ENCODE peak calls at places on chromosomes 5 and 9, in six cellular contexts. U, E, O, L, B and W are unnamed samples.
A peak's percentile ranks its signal among the peaks of the same experiment; 100 is the strongest.

GRCh38 chr5:153504726-153505125 is 14.3 kb downstream of the GRIA1 start:
- DNase-seq in U (no peak), E (no peak), O (no peak), L (no peak), B (no peak), W (no peak)

GRCh38 chr5:156475182-156475830 is 148.3 kb downstream of the SGCD start:
- DNase-seq in U (no peak), E (no peak), O (no peak), L (no peak), B (no peak), W (no peak)

GRCh38 chr9:3746296-3747275 is 220.8 kb upstream of the RFX3 start:
- DNase-seq in U (no peak), E (no peak), O (no peak), L (peak; percentile 91), B (no peak), W (no peak)

GRCh38 chr5:9905661-9906060 is 275.5 kb upstream of the TAS2R1 start:
- DNase-seq in U (no peak), E (no peak), O (no peak), L (no peak), B (no peak), W (no peak)

GRCh38 chr5:124103671-124104070 is 591.7 kb downstream of the CSNK1G3 start:
- DNase-seq in U (no peak), E (no peak), O (no peak), L (peak; percentile 84), B (no peak), W (no peak)

GRCh38 chr5:136200130-136200529 is 7.2 kb upstream of the SMIM32 start:
- DNase-seq in U (no peak), E (no peak), O (no peak), L (no peak), B (no peak), W (no peak)

GRCh38 chr5:133930061-133930823 is 38.2 kb downstream of the C5orf15 start:
- DNase-seq in U (no peak), E (no peak), O (no peak), L (no peak), B (no peak), W (no peak)

GRCh38 chr5:13831236-13831810 is 113.2 kb downstream of the DNAH5 start:
- DNase-seq in U (no peak), E (no peak), O (no peak), L (peak; percentile 72), B (no peak), W (no peak)

GRCh38 chr5:67243944-67244343 is 47.3 kb upstream of the CD180 start:
- DNase-seq in U (no peak), E (no peak), O (no peak), L (no peak), B (no peak), W (no peak)

GRCh38 chr5:67245259-67245846 is 48.8 kb upstream of the CD180 start:
- DNase-seq in U (no peak), E (no peak), O (no peak), L (no peak), B (no peak), W (no peak)

GRCh38 chr5:67243349-67243748 is 46.8 kb upstream of the CD180 start:
- DNase-seq in U (no peak), E (no peak), O (no peak), L (no peak), B (no peak), W (no peak)

GRCh38 chr5:67246108-67246507 is 49.5 kb upstream of the CD180 start:
- DNase-seq in U (no peak), E (no peak), O (no peak), L (peak; percentile 70), B (no peak), W (no peak)

DNA sequence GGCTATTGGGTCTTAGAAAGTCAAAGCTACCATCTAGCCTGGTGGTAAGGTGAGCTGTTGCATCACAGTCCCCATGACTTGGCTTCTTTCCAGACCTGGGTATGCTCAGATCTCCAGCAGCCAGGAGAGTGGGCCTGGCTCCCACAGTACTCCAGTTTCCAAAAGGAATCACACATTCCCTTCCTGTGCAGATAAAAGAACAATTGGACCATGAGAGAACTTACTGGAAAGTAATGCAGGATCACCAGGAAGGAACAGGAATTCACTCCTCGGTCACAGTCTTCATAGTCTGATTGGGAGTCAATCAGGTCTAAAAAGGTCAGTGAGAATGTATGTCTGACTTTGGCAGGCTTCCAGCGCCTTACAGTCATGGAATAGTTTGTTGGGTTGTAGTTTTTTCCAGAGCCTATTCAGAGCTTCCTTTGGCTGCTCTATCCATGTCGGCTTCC is 47.8 kb upstream of the CD180 start:
- DNase-seq in U (no peak), E (no peak), O (no peak), L (peak; percentile 6), B (no peak), W (no peak)
- H3K4me1 ChIP-seq in U (peaks cover 4% of the 10 kb centered on the region), E (peaks cover 21% of the 10 kb centered on the region), O (peaks cover 40% of the 10 kb centered on the region), L (no peaks in the 10 kb centered on the region), B (peaks cover 17% of the 10 kb centered on the region), W (peaks cover 6% of the 10 kb centered on the region)

GRCh38 chr5:154756871-154757646 is 1.9 kb downstream of the LARP1 start:
- DNase-seq in U (peak; percentile 87), E (peak; percentile 67), O (peak; percentile 65), L (peak; percentile 6), B (peak; percentile 83), W (peak; percentile 56)
- H3K4me1 ChIP-seq in U (peaks cover 28% of the 10 kb centered on the region), E (peaks cover 56% of the 10 kb centered on the region), O (peaks cover 87% of the 10 kb centered on the region), L (peaks cover 36% of the 10 kb centered on the region), B (peaks cover 52% of the 10 kb centered on the region), W (no peaks in the 10 kb centered on the region)

DNA sequence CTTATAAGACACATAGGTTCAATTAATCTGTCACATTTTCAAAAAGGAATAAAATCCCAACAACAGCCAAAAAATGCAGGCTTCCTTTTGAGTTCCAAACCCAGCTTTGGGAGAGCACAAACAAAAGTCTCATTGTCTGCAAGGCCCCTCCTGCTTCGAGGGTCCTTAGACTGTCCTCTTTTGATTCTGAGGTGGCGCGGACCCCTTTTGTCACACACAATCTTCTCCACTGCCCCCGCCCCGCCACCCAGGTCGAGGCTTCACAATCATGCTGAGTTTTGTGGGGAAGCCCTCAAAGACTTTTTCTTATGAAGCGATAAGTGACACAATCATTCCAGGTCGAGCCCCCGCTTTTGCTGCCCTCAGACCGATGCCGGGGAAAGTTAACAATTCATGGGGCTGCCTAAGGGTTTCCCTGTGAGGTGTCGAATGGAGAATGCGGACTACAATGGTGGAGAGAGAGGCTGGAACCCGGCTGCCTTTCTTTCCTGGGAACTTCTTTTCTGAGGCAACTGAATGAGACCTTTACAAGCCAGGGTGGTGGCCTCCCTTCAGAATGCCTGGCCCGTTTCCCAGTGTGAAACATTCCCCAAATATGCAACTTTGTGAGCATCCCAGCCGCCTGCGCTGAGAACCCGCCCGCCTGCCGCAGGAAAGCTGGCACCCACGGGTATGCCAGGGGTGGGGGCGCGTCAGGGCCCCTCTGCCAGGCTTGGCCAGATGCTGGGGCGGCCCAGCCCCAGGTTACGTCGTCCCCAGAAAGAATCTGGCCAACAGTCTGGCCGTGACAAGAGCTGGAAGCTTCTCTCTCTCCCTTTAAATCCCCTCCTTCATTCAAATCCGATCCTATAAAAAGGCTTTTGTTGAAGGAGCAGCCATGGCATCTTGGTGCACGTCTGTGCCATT is 71.9 kb downstream of the MAP1B start:
- DNase-seq in U (peak; percentile 85), E (peak; percentile 45), O (peak; percentile 49), L (peak; percentile 88), B (no peak), W (peak; percentile 78)
- H3K4me1 ChIP-seq in U (no peaks in the 10 kb centered on the region), E (no peaks in the 10 kb centered on the region), O (peaks cover 12% of the 10 kb centered on the region), L (peaks cover 19% of the 10 kb centered on the region), B (no peaks in the 10 kb centered on the region), W (no peaks in the 10 kb centered on the region)

DNA sequence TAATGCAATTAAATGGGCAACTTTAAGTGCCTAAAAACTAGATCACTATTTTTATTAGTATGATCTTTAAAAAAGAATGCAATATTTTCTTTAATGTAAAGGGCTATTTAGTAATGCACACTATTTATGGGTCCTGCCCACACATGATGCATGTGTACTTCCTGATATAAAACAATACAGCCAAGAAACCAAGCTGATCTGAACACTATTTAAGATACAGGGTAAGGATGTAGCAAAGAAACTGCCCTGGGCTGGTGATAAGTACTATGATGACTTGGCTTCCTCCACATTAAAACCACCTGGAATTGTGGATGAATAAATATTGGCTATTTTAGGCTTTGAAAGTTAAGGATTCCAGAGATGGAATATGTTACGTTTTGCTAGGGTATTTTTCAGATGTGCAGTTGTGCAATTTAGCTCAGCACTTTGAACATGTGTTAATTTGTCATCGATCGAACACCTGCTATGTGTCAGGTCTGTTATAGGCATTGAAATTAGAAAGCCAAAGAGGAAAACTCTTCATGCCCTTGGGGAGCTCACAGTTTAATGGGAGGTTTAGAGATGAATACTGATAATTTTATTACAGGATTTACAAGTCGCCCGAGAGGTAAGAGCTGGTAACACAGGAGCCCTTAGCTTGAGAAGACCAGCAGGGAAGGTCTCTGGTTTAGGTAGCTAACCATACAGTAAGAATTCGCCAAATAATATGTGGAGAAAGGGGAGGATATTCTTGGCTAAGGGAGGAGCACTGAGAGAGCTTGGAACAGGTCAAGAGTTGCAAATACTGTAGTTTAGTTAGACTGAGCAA is 276.6 kb downstream of the PLK2 start:
- DNase-seq in U (no peak), E (no peak), O (no peak), L (peak; percentile 62), B (no peak), W (no peak)
- H3K4me1 ChIP-seq in U (no peaks in the 10 kb centered on the region), E (peaks cover 18% of the 10 kb centered on the region), O (peaks cover 24% of the 10 kb centered on the region), L (peaks cover 67% of the 10 kb centered on the region), B (no peaks in the 10 kb centered on the region), W (no peaks in the 10 kb centered on the region)

DNA sequence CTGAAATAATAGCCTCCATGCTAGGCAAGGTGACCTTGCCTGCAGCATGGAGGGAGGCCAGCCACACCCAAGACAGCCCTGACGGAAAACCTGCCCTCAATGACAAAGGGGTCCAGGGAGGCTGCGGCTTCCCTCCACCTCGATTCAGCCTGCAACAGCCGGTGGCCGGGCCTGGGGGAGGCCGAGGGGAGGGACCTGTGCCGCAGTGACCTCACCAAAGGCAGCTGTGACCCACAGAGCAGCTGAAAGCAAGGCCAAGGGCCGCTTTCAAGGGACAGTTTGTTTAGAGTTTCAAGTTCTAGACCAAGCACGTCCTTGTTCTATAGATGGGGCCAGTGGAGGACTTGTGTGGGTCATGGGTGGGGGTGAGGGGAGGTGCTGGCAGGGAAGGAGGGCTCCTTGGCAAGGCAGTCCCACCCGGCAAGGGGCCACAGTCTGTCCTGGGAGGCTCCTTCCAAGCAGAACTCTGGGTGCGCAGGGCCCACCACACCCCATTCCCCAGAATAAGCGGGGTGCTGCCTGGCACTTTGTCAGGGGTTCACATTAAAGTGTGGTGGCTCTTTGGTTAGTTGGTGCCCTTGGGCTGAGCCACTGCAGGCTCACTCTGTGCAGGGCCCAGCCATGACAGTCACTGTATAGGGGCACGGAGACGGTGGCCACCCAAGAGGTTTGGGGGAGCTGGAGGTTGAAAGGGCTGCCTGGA is 226.5 kb downstream of the FANCC start:
- DNase-seq in U (peak; percentile 73), E (no peak), O (no peak), L (no peak), B (no peak), W (no peak)
- H3K4me1 ChIP-seq in U (peaks cover 39% of the 10 kb centered on the region), E (peaks cover 95% of the 10 kb centered on the region), O (peaks cover 100% of the 10 kb centered on the region), L (peaks cover 30% of the 10 kb centered on the region), B (peaks cover 50% of the 10 kb centered on the region), W (peaks cover 17% of the 10 kb centered on the region)

GRCh38 chr9:133976888-133977287 is 15.2 kb downstream of the VAV2 start:
- DNase-seq in U (peak; percentile 68), E (no peak), O (peak; percentile 9), L (no peak), B (peak; percentile 59), W (no peak)
- H3K4me1 ChIP-seq in U (peaks cover 60% of the 10 kb centered on the region), E (peaks cover 15% of the 10 kb centered on the region), O (peaks cover 27% of the 10 kb centered on the region), L (peaks cover 7% of the 10 kb centered on the region), B (peaks cover 35% of the 10 kb centered on the region), W (no peaks in the 10 kb centered on the region)